ENCODE peak calls at places on chromosomes 13 and 19, in seven cellular contexts. G is mesenchymal stem cell; H is aorta; I is adrenal gland; V is fibroblast of lung; N is breast epithelium; B is CD4-positive, alpha-beta memory T cell. Q is an unnamed sample.

GRCh38 chr13:35839746-35840273 is 291.4 kb downstream of the DCLK1 start:
- DNase-seq in N (no peak), I (no peak), G (no peak), V (no peak), B (no peak), H (no peak), Q (no peak)

GRCh38 chr13:108595416-108596257 is 33.8 kb upstream of the MYO16 start:
- DNase-seq in I (no peak), H (no peak), G (no peak), B (no peak), V (no peak), N (no peak), Q (no peak)

GRCh38 chr19:33819875-33820781 is 23.5 kb downstream of the KCTD15 start:
- DNase-seq in H (peak; percentile 93), G (peak; percentile 61), N (no peak), I (peak; percentile 59), B (peak; percentile 64), V (peak; percentile 76), Q (no peak)

GRCh38 chr13:59776924-59777690 is 386.6 kb downstream of the DIAPH3 start:
- DNase-seq in G (peak; percentile 48), H (no peak), N (no peak), I (no peak), B (no peak), V (peak; percentile 88), Q (no peak)

GRCh38 chr13:83229574-83230300 is 652.5 kb downstream of the SLITRK1 start:
- DNase-seq in V (no peak), B (no peak), G (peak; percentile 14), I (no peak), H (no peak), N (no peak), Q (no peak)

GRCh38 chr13:28566283-28566682 is 71.4 kb upstream of the FLT1 start:
- DNase-seq in N (no peak), H (no peak), V (no peak), B (no peak), I (no peak), G (no peak), Q (no peak)

GRCh38 chr13:30576528-30576927 is 41.2 kb upstream of the USPL1 start:
- DNase-seq in H (no peak), V (peak; percentile 59), N (no peak), B (peak; percentile 73), I (peak; percentile 67), G (peak; percentile 48), Q (no peak)

GRCh38 chr13:98664924-98665637 is 87.4 kb downstream of the SLC15A1 start:
- DNase-seq in V (no peak), B (no peak), N (no peak), I (no peak), G (no peak), H (no peak), Q (no peak)

GRCh38 chr19:1507763-1508506 is 4.9 kb downstream of the ADAMTSL5 start:
- DNase-seq in H (peak; percentile 93), N (peak; percentile 93), G (peak; percentile 98), B (peak; percentile 91), V (peak; percentile 97), I (peak; percentile 97), Q (peak; percentile 97)
- H3K27me3 ChIP-seq in H (no peaks in the 10 kb centered on the region), N (peaks cover 2% of the 10 kb centered on the region), G (peaks cover 13% of the 10 kb centered on the region), B (no peaks in the 10 kb centered on the region), V (peaks cover 7% of the 10 kb centered on the region), I (no peaks in the 10 kb centered on the region), Q (no peaks in the 10 kb centered on the region)

GRCh38 chr19:27716922-27717321 is 1496.0 kb downstream of the UQCRFS1 start:
- DNase-seq in N (no peak), V (no peak), I (no peak), B (no peak), H (no peak), G (no peak), Q (no peak)
- H3K9me3 ChIP-seq in N (peaks cover 84% of the 10 kb centered on the region), V (no peaks in the 10 kb centered on the region), I (no peaks in the 10 kb centered on the region), B (no peaks in the 10 kb centered on the region), H (no peaks in the 10 kb centered on the region), G (peaks cover 33% of the 10 kb centered on the region), Q (no peaks in the 10 kb centered on the region)

GRCh38 chr13:49367640-49368431 is 76.0 kb downstream of the CAB39L start:
- DNase-seq in I (no peak), V (no peak), B (no peak), G (no peak), N (no peak), H (no peak), Q (no peak)

GRCh38 chr13:49368688-49369087 is 75.2 kb downstream of the CAB39L start:
- DNase-seq in V (no peak), H (no peak), I (no peak), N (no peak), B (no peak), G (no peak), Q (no peak)

GRCh38 chr13:49369876-49370275 is 74.0 kb downstream of the CAB39L start:
- DNase-seq in B (no peak), G (no peak), I (no peak), N (no peak), V (no peak), H (no peak), Q (no peak)

GRCh38 chr13:49371943-49372636 is 71.8 kb downstream of the CAB39L start:
- DNase-seq in G (no peak), B (peak; percentile 70), N (no peak), I (no peak), H (no peak), V (no peak), Q (no peak)

DNA sequence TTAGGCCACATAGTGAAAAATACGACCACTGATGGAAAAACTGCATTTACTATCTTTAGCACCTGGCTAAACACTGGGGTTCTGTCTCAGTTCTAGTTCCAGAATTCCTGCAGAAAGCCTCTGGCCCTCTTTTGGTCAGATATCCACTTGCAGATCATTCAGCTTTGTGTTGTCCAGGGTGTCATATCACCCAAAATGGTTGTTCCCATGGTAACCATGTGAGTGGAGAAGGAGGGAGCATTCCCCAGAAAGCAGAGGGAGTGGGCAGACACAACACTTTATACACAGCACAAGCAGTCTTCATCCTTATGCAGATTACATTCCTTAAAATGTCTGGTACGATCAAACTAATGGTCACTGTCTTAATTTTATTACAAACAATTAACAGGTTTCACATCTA is 73.5 kb downstream of the CAB39L start:
- DNase-seq in I (no peak), B (no peak), N (no peak), H (no peak), G (no peak), V (no peak), Q (no peak)
- H3K27me3 ChIP-seq in I (no peaks in the 10 kb centered on the region), B (no peaks in the 10 kb centered on the region), N (no peaks in the 10 kb centered on the region), H (no peaks in the 10 kb centered on the region), G (no peaks in the 10 kb centered on the region), V (no peaks in the 10 kb centered on the region), Q (no peaks in the 10 kb centered on the region)

DNA sequence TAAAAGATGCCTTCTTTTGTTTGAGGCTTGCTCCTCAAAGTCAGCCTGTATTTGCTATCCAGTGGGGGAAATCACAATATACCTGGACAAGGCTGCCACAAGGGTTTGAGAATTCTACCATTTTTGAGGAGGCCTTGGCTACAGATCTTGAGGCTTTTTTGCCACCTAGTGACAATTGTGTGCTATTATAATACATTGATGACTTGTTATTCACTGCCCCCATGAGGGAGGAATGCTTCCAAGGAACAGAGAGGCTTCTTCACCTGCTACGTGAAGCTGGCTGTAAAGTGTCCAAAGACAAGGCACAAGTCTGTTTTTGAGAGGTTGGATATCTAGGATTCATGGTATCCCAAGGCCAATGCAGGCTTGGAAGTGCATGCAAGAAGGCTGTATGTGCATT is 72.5 kb downstream of the ZNF708 start:
- DNase-seq in V (no peak), B (no peak), N (no peak), H (no peak), G (no peak), I (no peak), Q (no peak)
- H3K9me3 ChIP-seq in V (no peaks in the 10 kb centered on the region), B (no peaks in the 10 kb centered on the region), N (peaks cover 15% of the 10 kb centered on the region), H (no peaks in the 10 kb centered on the region), G (peaks cover 31% of the 10 kb centered on the region), I (no peaks in the 10 kb centered on the region), Q (no peaks in the 10 kb centered on the region)

GRCh38 chr13:113161433-113161832 is 3.0 kb downstream of the PROZ start:
- DNase-seq in G (no peak), H (no peak), B (no peak), N (no peak), V (no peak), I (no peak), Q (no peak)
- H3K27me3 ChIP-seq in G (peaks cover 17% of the 10 kb centered on the region), H (no peaks in the 10 kb centered on the region), B (no peaks in the 10 kb centered on the region), N (no peaks in the 10 kb centered on the region), V (no peaks in the 10 kb centered on the region), I (no peaks in the 10 kb centered on the region), Q (no peaks in the 10 kb centered on the region)